ENCODE peak calls at places on chromosome 7, in eight cellular contexts. One of them, this sample, is unnamed.

GRCh38 chr7:8151161-8151560 is 110.8 kb downstream of the ICA1 start:
- DNase-seq in T1000: no peak
- DNase-seq in fibroblast of pulmonary artery: no peak
- DNase-seq in T-cell: no peak
- DNase-seq in NCI-H524: no peak
- DNase-seq in NCI-H460: no peak
- DNase-seq in germinal center: no peak
- DNase-seq in bronchial epithelial cell: no peak
- DNase-seq in this sample: no peak

GRCh38 chr7:84216477-84216876 is 21.9 kb upstream of the SEMA3A start:
- DNase-seq in T1000: no peak
- DNase-seq in fibroblast of pulmonary artery: no peak
- DNase-seq in T-cell: no peak
- DNase-seq in NCI-H524: no peak
- DNase-seq in NCI-H460: no peak
- DNase-seq in germinal center: no peak
- DNase-seq in bronchial epithelial cell: peak
- DNase-seq in this sample: no peak

GRCh38 chr7:82286096-82286841 is 157.3 kb downstream of the CACNA2D1 start:
- DNase-seq in T1000: no peak
- DNase-seq in fibroblast of pulmonary artery: no peak
- DNase-seq in T-cell: no peak
- DNase-seq in NCI-H524: no peak
- DNase-seq in NCI-H460: no peak
- DNase-seq in germinal center: no peak
- DNase-seq in bronchial epithelial cell: no peak
- DNase-seq in this sample: no peak

GRCh38 chr7:2288986-2289611 is 25.1 kb downstream of the SNX8 start:
- DNase-seq in T1000: no peak
- DNase-seq in fibroblast of pulmonary artery: no peak
- DNase-seq in T-cell: no peak
- DNase-seq in NCI-H524: no peak
- DNase-seq in NCI-H460: no peak
- DNase-seq in germinal center: no peak
- DNase-seq in bronchial epithelial cell: no peak
- DNase-seq in this sample: no peak

GRCh38 chr7:65979583-65980477 is 2.2 kb downstream of the GUSB start:
- DNase-seq in T1000: no peak
- DNase-seq in fibroblast of pulmonary artery: no peak
- DNase-seq in T-cell: no peak
- DNase-seq in NCI-H524: no peak
- DNase-seq in NCI-H460: no peak
- DNase-seq in germinal center: no peak
- DNase-seq in bronchial epithelial cell: no peak
- DNase-seq in this sample: no peak

GRCh38 chr7:99126921-99127553 is 16.9 kb downstream of the SMURF1 start:
- DNase-seq in T1000: no peak
- DNase-seq in fibroblast of pulmonary artery: no peak
- DNase-seq in T-cell: no peak
- DNase-seq in NCI-H524: no peak
- DNase-seq in NCI-H460: peak
- DNase-seq in germinal center: no peak
- DNase-seq in bronchial epithelial cell: peak
- DNase-seq in this sample: no peak

GRCh38 chr7:96310106-96310505 is 11.8 kb downstream of the SLC25A13 start:
- DNase-seq in T1000: no peak
- DNase-seq in fibroblast of pulmonary artery: peak
- DNase-seq in T-cell: no peak
- DNase-seq in NCI-H524: no peak
- DNase-seq in NCI-H460: no peak
- DNase-seq in germinal center: no peak
- DNase-seq in bronchial epithelial cell: no peak
- DNase-seq in this sample: no peak

GRCh38 chr7:21771906-21772610 is 173.6 kb downstream of the CDCA7L start:
- DNase-seq in T1000: no peak
- DNase-seq in fibroblast of pulmonary artery: peak
- DNase-seq in T-cell: no peak
- DNase-seq in NCI-H524: peak
- DNase-seq in NCI-H460: no peak
- DNase-seq in germinal center: no peak
- DNase-seq in bronchial epithelial cell: peak
- DNase-seq in this sample: no peak

GRCh38 chr7:112765105-112765504 is 25.1 kb downstream of the TMEM168 start:
- DNase-seq in T1000: no peak
- DNase-seq in fibroblast of pulmonary artery: no peak
- DNase-seq in T-cell: no peak
- DNase-seq in NCI-H524: no peak
- DNase-seq in NCI-H460: no peak
- DNase-seq in germinal center: no peak
- DNase-seq in bronchial epithelial cell: no peak
- DNase-seq in this sample: no peak

GRCh38 chr7:139598642-139599041 is 75.2 kb downstream of the CLEC2L start:
- DNase-seq in T1000: no peak
- DNase-seq in fibroblast of pulmonary artery: peak
- DNase-seq in T-cell: no peak
- DNase-seq in NCI-H524: no peak
- DNase-seq in NCI-H460: no peak
- DNase-seq in germinal center: no peak
- DNase-seq in bronchial epithelial cell: peak
- DNase-seq in this sample: no peak

GRCh38 chr7:87766827-87767226 is 109.3 kb downstream of the SLC25A40 start:
- DNase-seq in T1000: no peak
- DNase-seq in fibroblast of pulmonary artery: no peak
- DNase-seq in T-cell: no peak
- DNase-seq in NCI-H524: no peak
- DNase-seq in NCI-H460: no peak
- DNase-seq in germinal center: no peak
- DNase-seq in bronchial epithelial cell: no peak
- DNase-seq in this sample: no peak

GRCh38 chr7:10022957-10023356 is 950.7 kb upstream of the PHF14 start:
- DNase-seq in T1000: no peak
- DNase-seq in fibroblast of pulmonary artery: peak
- DNase-seq in T-cell: no peak
- DNase-seq in NCI-H524: peak
- DNase-seq in NCI-H460: peak
- DNase-seq in germinal center: no peak
- DNase-seq in bronchial epithelial cell: peak
- DNase-seq in this sample: no peak

GRCh38 chr7:102045681-102046372 is 228.4 kb downstream of the CUX1 start:
- DNase-seq in T1000: no peak
- DNase-seq in fibroblast of pulmonary artery: no peak
- DNase-seq in T-cell: no peak
- DNase-seq in NCI-H524: no peak
- DNase-seq in NCI-H460: no peak
- DNase-seq in germinal center: peak
- DNase-seq in bronchial epithelial cell: no peak
- DNase-seq in this sample: no peak

GRCh38 chr7:138935438-138936079 is 45.6 kb downstream of the KIAA1549 start:
- DNase-seq in T1000: peak
- DNase-seq in fibroblast of pulmonary artery: peak
- DNase-seq in T-cell: no peak
- DNase-seq in NCI-H524: peak
- DNase-seq in NCI-H460: peak
- DNase-seq in germinal center: no peak
- DNase-seq in bronchial epithelial cell: peak
- DNase-seq in this sample: no peak

GRCh38 chr7:67758551-67758950 is 761.9 kb downstream of the TYW1 start:
- DNase-seq in T1000: no peak
- DNase-seq in fibroblast of pulmonary artery: no peak
- DNase-seq in T-cell: no peak
- DNase-seq in NCI-H524: no peak
- DNase-seq in NCI-H460: no peak
- DNase-seq in germinal center: no peak
- DNase-seq in bronchial epithelial cell: no peak
- DNase-seq in this sample: no peak

GRCh38 chr7:78514653-78515052 is 716.1 kb downstream of the PHTF2 start:
- DNase-seq in T1000: no peak
- DNase-seq in fibroblast of pulmonary artery: no peak
- DNase-seq in T-cell: no peak
- DNase-seq in NCI-H524: no peak
- DNase-seq in NCI-H460: no peak
- DNase-seq in germinal center: no peak
- DNase-seq in bronchial epithelial cell: no peak
- DNase-seq in this sample: no peak

GRCh38 chr7:30970594-30971094 is 6.9 kb downstream of the GHRHR start:
- DNase-seq in T1000: no peak
- DNase-seq in fibroblast of pulmonary artery: no peak
- DNase-seq in T-cell: no peak
- DNase-seq in NCI-H524: no peak
- DNase-seq in NCI-H460: no peak
- DNase-seq in germinal center: peak
- DNase-seq in bronchial epithelial cell: no peak
- DNase-seq in this sample: no peak

GRCh38 chr7:33591481-33591880 is 313.9 kb upstream of the BMPER start:
- DNase-seq in T1000: no peak
- DNase-seq in fibroblast of pulmonary artery: peak
- DNase-seq in T-cell: no peak
- DNase-seq in NCI-H524: no peak
- DNase-seq in NCI-H460: no peak
- DNase-seq in germinal center: no peak
- DNase-seq in bronchial epithelial cell: peak
- DNase-seq in this sample: no peak

GRCh38 chr7:141748401-141748800 is 10.2 kb downstream of the SSBP1 start:
- DNase-seq in T1000: no peak
- DNase-seq in fibroblast of pulmonary artery: peak
- DNase-seq in T-cell: no peak
- DNase-seq in NCI-H524: no peak
- DNase-seq in NCI-H460: no peak
- DNase-seq in germinal center: no peak
- DNase-seq in bronchial epithelial cell: no peak
- DNase-seq in this sample: no peak

GRCh38 chr7:110779313-110779712 is 311.6 kb upstream of the LRRN3 start:
- DNase-seq in T1000: no peak
- DNase-seq in fibroblast of pulmonary artery: no peak
- DNase-seq in T-cell: no peak
- DNase-seq in NCI-H524: no peak
- DNase-seq in NCI-H460: no peak
- DNase-seq in germinal center: no peak
- DNase-seq in bronchial epithelial cell: no peak
- DNase-seq in this sample: no peak

GRCh38 chr7:140674899-140675701 is 2.4 kb downstream of the ADCK2 start:
- DNase-seq in T1000: no peak
- DNase-seq in fibroblast of pulmonary artery: peak
- DNase-seq in T-cell: no peak
- DNase-seq in NCI-H524: peak
- DNase-seq in NCI-H460: no peak
- DNase-seq in germinal center: no peak
- DNase-seq in bronchial epithelial cell: no peak
- DNase-seq in this sample: no peak

GRCh38 chr7:106372595-106373318 is 88.0 kb upstream of the NAMPT start:
- DNase-seq in T1000: no peak
- DNase-seq in fibroblast of pulmonary artery: no peak
- DNase-seq in T-cell: no peak
- DNase-seq in NCI-H524: no peak
- DNase-seq in NCI-H460: no peak
- DNase-seq in germinal center: no peak
- DNase-seq in bronchial epithelial cell: no peak
- DNase-seq in this sample: no peak

GRCh38 chr7:94632338-94633024 is 23.5 kb downstream of the SGCE start:
- DNase-seq in T1000: no peak
- DNase-seq in fibroblast of pulmonary artery: peak
- DNase-seq in T-cell: no peak
- DNase-seq in NCI-H524: peak
- DNase-seq in NCI-H460: no peak
- DNase-seq in germinal center: no peak
- DNase-seq in bronchial epithelial cell: peak
- DNase-seq in this sample: no peak

GRCh38 chr7:142319970-142320369 is 62.1 kb upstream of the PRSS58 start:
- DNase-seq in T1000: no peak
- DNase-seq in fibroblast of pulmonary artery: no peak
- DNase-seq in T-cell: peak
- DNase-seq in NCI-H524: peak
- DNase-seq in NCI-H460: no peak
- DNase-seq in germinal center: no peak
- DNase-seq in bronchial epithelial cell: peak
- DNase-seq in this sample: peak

GRCh38 chr7:1562611-1563051 is 6.6 kb upstream of the TMEM184A start:
- DNase-seq in T1000: no peak
- DNase-seq in fibroblast of pulmonary artery: no peak
- DNase-seq in T-cell: no peak
- DNase-seq in NCI-H524: peak
- DNase-seq in NCI-H460: no peak
- DNase-seq in germinal center: no peak
- DNase-seq in bronchial epithelial cell: no peak
- DNase-seq in this sample: no peak

GRCh38 chr7:1852781-1853618 is 182.9 kb downstream of the ELFN1 start:
- DNase-seq in T1000: no peak
- DNase-seq in fibroblast of pulmonary artery: no peak
- DNase-seq in T-cell: no peak
- DNase-seq in NCI-H524: peak
- DNase-seq in NCI-H460: no peak
- DNase-seq in germinal center: no peak
- DNase-seq in bronchial epithelial cell: no peak
- DNase-seq in this sample: no peak

GRCh38 chr7:101782886-101783285 is 34.5 kb upstream of the CUX1 start:
- DNase-seq in T1000: no peak
- DNase-seq in fibroblast of pulmonary artery: no peak
- DNase-seq in T-cell: no peak
- DNase-seq in NCI-H524: no peak
- DNase-seq in NCI-H460: no peak
- DNase-seq in germinal center: no peak
- DNase-seq in bronchial epithelial cell: peak
- DNase-seq in this sample: no peak

GRCh38 chr7:123201901-123202300 is 2.1 kb upstream of the SLC13A1 start:
- DNase-seq in T1000: no peak
- DNase-seq in fibroblast of pulmonary artery: no peak
- DNase-seq in T-cell: no peak
- DNase-seq in NCI-H524: no peak
- DNase-seq in NCI-H460: no peak
- DNase-seq in germinal center: no peak
- DNase-seq in bronchial epithelial cell: peak
- DNase-seq in this sample: no peak